ENCODE peak calls at places on chromosome 21, in ten cellular contexts. C is H9, V is GM23338, A is breast epithelium, G is foreskin keratinocyte, H is uterus, R is heart right ventricle, F is psoas muscle, P is lung, B is left ventricle myocardium inferior. Z is an unnamed sample.

GRCh38 chr21:33514234-33514633 is 22.7 kb upstream of the DNAJC28 start:
- DNase-seq in G (no peak), C (no peak), P (no peak), R (no peak), V (no peak), A (no peak), F (no peak), H (no peak), B (no peak), Z (no peak)

GRCh38 chr21:26806734-26807372 is 38.4 kb downstream of the ADAMTS1 start:
- DNase-seq in V (no peak), H (no peak), P (no peak), F (no peak), G (peak; percentile 92), A (no peak), R (no peak), B (no peak), C (no peak), Z (no peak)

GRCh38 chr21:14064296-14064645 is 146.5 kb downstream of the LIPI start:
- DNase-seq in R (no peak), C (peak; percentile 20), F (no peak), G (no peak), P (no peak), A (no peak), V (peak; percentile 52), B (no peak), H (no peak), Z (no peak)

GRCh38 chr21:46322351-46323226 is 1.1 kb downstream of the C21orf58 start:
- DNase-seq in C (no peak), G (peak; percentile 23), A (no peak), R (no peak), V (peak; percentile 45), P (peak; percentile 31), F (no peak), B (no peak), H (no peak), Z (no peak)

GRCh38 chr21:32414579-32415358 is 2.3 kb downstream of the EVA1C start:
- DNase-seq in H (no peak), C (no peak), G (peak; percentile 28), F (no peak), B (no peak), P (no peak), A (no peak), R (no peak), V (no peak), Z (peak; percentile 10)

GRCh38 chr21:32099812-32100416 is 178.9 kb downstream of the MIS18A start:
- DNase-seq in R (no peak), B (no peak), F (no peak), C (peak; percentile 39), G (no peak), P (no peak), A (no peak), V (peak; percentile 62), H (no peak), Z (no peak)

GRCh38 chr21:32907521-32907920 is 118.2 kb upstream of the OLIG2 start:
- DNase-seq in P (no peak), B (no peak), G (no peak), C (no peak), H (no peak), A (no peak), R (no peak), V (no peak), F (no peak), Z (no peak)

GRCh38 chr21:32351428-32351827 is 41.4 kb downstream of the URB1 start:
- DNase-seq in P (no peak), F (no peak), G (peak; percentile 77), B (no peak), R (no peak), C (peak; percentile 6), H (no peak), V (no peak), A (no peak), Z (no peak)

GRCh38 chr21:43331962-43332458 is 94.9 kb downstream of the SIK1 start:
- DNase-seq in R (peak; percentile 58), G (no peak), B (no peak), A (peak; percentile 88), H (no peak), V (no peak), F (peak; percentile 43), C (no peak), P (no peak), Z (peak; percentile 54)

GRCh38 chr21:14522689-14523088 is 23.4 kb downstream of the SAMSN1 start:
- DNase-seq in G (no peak), B (no peak), R (no peak), C (no peak), V (no peak), A (no peak), H (no peak), F (no peak), P (no peak), Z (no peak)

GRCh38 chr21:28431527-28432200 is 561.0 kb downstream of the LTN1 start:
- DNase-seq in C (no peak), P (no peak), A (no peak), V (no peak), B (no peak), F (no peak), R (no peak), G (no peak), H (no peak), Z (no peak)

GRCh38 chr21:32789709-32790108 is 18.2 kb upstream of the PAXBP1 start:
- DNase-seq in V (no peak), F (no peak), B (no peak), R (no peak), P (no peak), G (no peak), C (no peak), A (no peak), H (no peak), Z (no peak)

GRCh38 chr21:29177800-29178199 is 47.4 kb downstream of the MAP3K7CL start:
- DNase-seq in A (no peak), G (no peak), R (no peak), F (no peak), H (no peak), B (no peak), V (no peak), P (no peak), C (no peak), Z (no peak)

GRCh38 chr21:22791376-22791775 is 1793.2 kb downstream of the NCAM2 start:
- DNase-seq in B (no peak), P (no peak), F (no peak), A (no peak), H (no peak), G (no peak), V (no peak), C (no peak), R (no peak), Z (no peak)

GRCh38 chr21:41387824-41388223 is 26.0 kb downstream of the MX2 start:
- DNase-seq in H (no peak), V (no peak), P (no peak), B (no peak), C (no peak), G (no peak), R (no peak), A (peak; percentile 15), F (no peak), Z (no peak)
- H3K27ac ChIP-seq in H (no peak overlapping the region), V (no peak overlapping the region), P (no peak overlapping the region), B (no peak overlapping the region), C (no peak overlapping the region), G (no peak overlapping the region), R (no peak overlapping the region), A (peak overlapping the region; percentile 89), F (no peak overlapping the region), Z (no peak overlapping the region)

DNA sequence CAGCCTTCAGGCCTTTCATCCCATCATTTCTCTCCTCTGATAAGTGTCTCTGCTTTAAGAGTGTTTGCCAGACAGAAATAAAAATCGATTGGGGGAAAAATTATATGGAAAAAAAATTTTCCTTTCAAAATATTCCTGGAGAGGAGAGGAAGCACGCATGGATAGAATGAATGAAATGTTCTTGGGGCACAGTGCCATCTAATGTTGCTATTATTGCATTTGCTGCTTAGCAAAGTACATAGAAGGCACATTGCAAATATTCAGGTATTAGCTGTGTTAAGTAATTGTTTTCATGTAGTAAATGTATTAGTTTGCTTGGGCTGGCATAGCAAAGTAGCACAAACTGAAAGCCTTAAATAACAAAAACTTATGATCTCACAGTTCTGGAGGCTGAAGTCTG is 18.1 kb downstream of the B3GALT5 start:
- DNase-seq in P (no peak), B (no peak), H (no peak), C (no peak), R (no peak), G (no peak), A (no peak), V (no peak), F (no peak), Z (no peak)
- H3K27ac ChIP-seq in P (no peak overlapping the region), B (no peak overlapping the region), H (no peak overlapping the region), C (no peak overlapping the region), R (no peak overlapping the region), G (no peak overlapping the region), A (no peak overlapping the region), V (peak overlapping the region; percentile 55), F (no peak overlapping the region), Z (no peak overlapping the region)

GRCh38 chr21:34612056-34612455 is 2.9 kb downstream of the RCAN1 start:
- DNase-seq in G (no peak), H (no peak), B (no peak), R (no peak), V (no peak), F (no peak), A (no peak), P (no peak), C (no peak), Z (no peak)

GRCh38 chr21:34611528-34611927 is 3.4 kb downstream of the RCAN1 start:
- DNase-seq in V (no peak), G (no peak), H (no peak), C (no peak), R (no peak), F (no peak), A (no peak), P (no peak), B (no peak), Z (no peak)

GRCh38 chr21:34609951-34610549 is 4.9 kb downstream of the RCAN1 start:
- DNase-seq in P (no peak), V (no peak), C (no peak), F (no peak), R (no peak), H (no peak), G (no peak), B (no peak), A (no peak), Z (no peak)

GRCh38 chr21:34606621-34607020 is 8.3 kb downstream of the RCAN1 start:
- DNase-seq in P (no peak), F (no peak), C (no peak), V (no peak), B (no peak), G (no peak), H (no peak), R (no peak), A (no peak), Z (no peak)

GRCh38 chr21:34609244-34609950 is 5.5 kb downstream of the RCAN1 start:
- DNase-seq in P (no peak), B (no peak), A (no peak), F (no peak), V (no peak), H (no peak), G (peak; percentile 80), C (no peak), R (no peak), Z (no peak)
- H3K27ac ChIP-seq in P (no peak overlapping the region), B (no peak overlapping the region), A (no peak overlapping the region), F (no peak overlapping the region), V (no peak overlapping the region), H (no peak overlapping the region), G (peak overlapping the region; percentile 54), C (no peak overlapping the region), R (no peak overlapping the region), Z (peak overlapping the region; percentile 85)

DNA sequence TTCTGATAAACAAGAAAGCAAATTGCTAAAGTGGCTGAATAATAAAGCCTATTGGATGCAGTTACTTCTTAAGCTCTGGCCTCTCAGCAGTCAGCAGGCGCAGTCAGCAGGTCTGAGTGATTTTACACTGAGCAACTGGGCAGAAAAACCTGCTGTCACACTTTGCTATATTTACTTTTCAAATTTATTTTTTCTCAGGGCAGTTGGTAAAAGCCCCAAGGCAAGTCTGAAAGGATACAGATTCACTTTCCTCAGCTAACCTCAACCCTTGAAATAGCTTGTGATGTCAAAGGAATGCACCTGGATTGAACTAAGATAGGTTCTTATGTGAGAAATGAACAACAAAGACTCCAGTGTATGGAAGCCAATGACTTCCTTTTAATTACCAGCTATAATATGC is 34.0 kb downstream of the ATP5PF start:
- DNase-seq in G (peak; percentile 81), H (no peak), F (no peak), C (no peak), B (no peak), V (no peak), R (no peak), P (no peak), A (no peak), Z (no peak)
- H3K27ac ChIP-seq in G (no peak overlapping the region), H (no peak overlapping the region), F (no peak overlapping the region), C (no peak overlapping the region), B (peak overlapping the region; percentile 56), V (no peak overlapping the region), R (no peak overlapping the region), P (peak overlapping the region; percentile 1), A (peak overlapping the region; percentile 14), Z (no peak overlapping the region)